ENCODE peak calls at places on chromosomes 1 and 21, in ten cellular contexts. One of them, this sample, is unnamed.
A peak's percentile ranks its signal among the peaks of the same experiment; 100 is the strongest.

GRCh38 chr1:35847935-35848565 is 35.0 kb upstream of the AGO1 start:
- DNase-seq in fibroblast of mammary gland: no peak
- DNase-seq in RPMI8226: no peak
- DNase-seq in RCC 7860: no peak
- DNase-seq in HEK293T: no peak
- DNase-seq in ecto neural progenitor cell: no peak
- DNase-seq in GM06990: no peak
- DNase-seq in stimulated activated CD8-positive, alpha-beta memory T cell treated with anti-CD3 and anti-CD28 coated beads, Interleukin-15, amount 100 ng/mL, for 48 hours: no peak
- DNase-seq in SHP77: no peak
- DNase-seq in renal cortical epithelial cell: no peak
- DNase-seq in this sample: no peak

GRCh38 chr21:44011123-44011773 is 861 bp upstream of the TRAPPC10 start:
- DNase-seq in fibroblast of mammary gland: no peak
- DNase-seq in RPMI8226: no peak
- DNase-seq in RCC 7860: no peak
- DNase-seq in HEK293T: no peak
- DNase-seq in ecto neural progenitor cell: no peak
- DNase-seq in GM06990: no peak
- DNase-seq in stimulated activated CD8-positive, alpha-beta memory T cell treated with anti-CD3 and anti-CD28 coated beads, Interleukin-15, amount 100 ng/mL, for 48 hours: no peak
- DNase-seq in SHP77: no peak
- DNase-seq in renal cortical epithelial cell: no peak
- DNase-seq in this sample: no peak

GRCh38 chr1:198265073-198265661 is 108.4 kb downstream of the NEK7 start:
- DNase-seq in fibroblast of mammary gland: no peak
- DNase-seq in RPMI8226: no peak
- DNase-seq in RCC 7860: peak; percentile 13
- DNase-seq in HEK293T: no peak
- DNase-seq in ecto neural progenitor cell: no peak
- DNase-seq in GM06990: no peak
- DNase-seq in stimulated activated CD8-positive, alpha-beta memory T cell treated with anti-CD3 and anti-CD28 coated beads, Interleukin-15, amount 100 ng/mL, for 48 hours: no peak
- DNase-seq in SHP77: no peak
- DNase-seq in renal cortical epithelial cell: peak; percentile 26
- DNase-seq in this sample: no peak

GRCh38 chr1:187342495-187342894 is 513.7 kb downstream of the PLA2G4A start:
- DNase-seq in fibroblast of mammary gland: no peak
- DNase-seq in RPMI8226: no peak
- DNase-seq in RCC 7860: no peak
- DNase-seq in HEK293T: no peak
- DNase-seq in ecto neural progenitor cell: no peak
- DNase-seq in GM06990: no peak
- DNase-seq in stimulated activated CD8-positive, alpha-beta memory T cell treated with anti-CD3 and anti-CD28 coated beads, Interleukin-15, amount 100 ng/mL, for 48 hours: no peak
- DNase-seq in SHP77: no peak
- DNase-seq in renal cortical epithelial cell: no peak
- DNase-seq in this sample: no peak

GRCh38 chr1:151342562-151342961 is 4.5 kb downstream of the RFX5 start:
- DNase-seq in fibroblast of mammary gland: no peak
- DNase-seq in RPMI8226: no peak
- DNase-seq in RCC 7860: no peak
- DNase-seq in HEK293T: no peak
- DNase-seq in ecto neural progenitor cell: no peak
- DNase-seq in GM06990: no peak
- DNase-seq in stimulated activated CD8-positive, alpha-beta memory T cell treated with anti-CD3 and anti-CD28 coated beads, Interleukin-15, amount 100 ng/mL, for 48 hours: no peak
- DNase-seq in SHP77: no peak
- DNase-seq in renal cortical epithelial cell: no peak
- DNase-seq in this sample: no peak

GRCh38 chr1:25700124-25700523 is 83.5 kb downstream of the MAN1C1 start:
- DNase-seq in fibroblast of mammary gland: peak; percentile 81
- DNase-seq in RPMI8226: no peak
- DNase-seq in RCC 7860: no peak
- DNase-seq in HEK293T: no peak
- DNase-seq in ecto neural progenitor cell: no peak
- DNase-seq in GM06990: no peak
- DNase-seq in stimulated activated CD8-positive, alpha-beta memory T cell treated with anti-CD3 and anti-CD28 coated beads, Interleukin-15, amount 100 ng/mL, for 48 hours: no peak
- DNase-seq in SHP77: no peak
- DNase-seq in renal cortical epithelial cell: no peak
- DNase-seq in this sample: no peak

GRCh38 chr1:204438628-204439027 is 27.0 kb upstream of the PPP1R15B start:
- DNase-seq in fibroblast of mammary gland: peak; percentile 99
- DNase-seq in RPMI8226: no peak
- DNase-seq in RCC 7860: peak; percentile 97
- DNase-seq in HEK293T: no peak
- DNase-seq in ecto neural progenitor cell: no peak
- DNase-seq in GM06990: no peak
- DNase-seq in stimulated activated CD8-positive, alpha-beta memory T cell treated with anti-CD3 and anti-CD28 coated beads, Interleukin-15, amount 100 ng/mL, for 48 hours: no peak
- DNase-seq in SHP77: no peak
- DNase-seq in renal cortical epithelial cell: peak; percentile 100
- DNase-seq in this sample: no peak

GRCh38 chr21:45078877-45079281 is 4.5 kb downstream of the ADARB1 start:
- DNase-seq in fibroblast of mammary gland: peak; percentile 76
- DNase-seq in RPMI8226: no peak
- DNase-seq in RCC 7860: no peak
- DNase-seq in HEK293T: no peak
- DNase-seq in ecto neural progenitor cell: no peak
- DNase-seq in GM06990: no peak
- DNase-seq in stimulated activated CD8-positive, alpha-beta memory T cell treated with anti-CD3 and anti-CD28 coated beads, Interleukin-15, amount 100 ng/mL, for 48 hours: peak; percentile 66
- DNase-seq in SHP77: no peak
- DNase-seq in renal cortical epithelial cell: peak; percentile 8
- DNase-seq in this sample: no peak

GRCh38 chr1:109263234-109263596 is 13.9 kb downstream of the CELSR2 start:
- DNase-seq in fibroblast of mammary gland: no peak
- DNase-seq in RPMI8226: no peak
- DNase-seq in RCC 7860: no peak
- DNase-seq in HEK293T: no peak
- DNase-seq in ecto neural progenitor cell: no peak
- DNase-seq in GM06990: no peak
- DNase-seq in stimulated activated CD8-positive, alpha-beta memory T cell treated with anti-CD3 and anti-CD28 coated beads, Interleukin-15, amount 100 ng/mL, for 48 hours: no peak
- DNase-seq in SHP77: no peak
- DNase-seq in renal cortical epithelial cell: no peak
- DNase-seq in this sample: no peak

GRCh38 chr21:43345746-43346409 is 81.1 kb downstream of the SIK1 start:
- DNase-seq in fibroblast of mammary gland: peak; percentile 89
- DNase-seq in RPMI8226: no peak
- DNase-seq in RCC 7860: peak; percentile 53
- DNase-seq in HEK293T: no peak
- DNase-seq in ecto neural progenitor cell: no peak
- DNase-seq in GM06990: no peak
- DNase-seq in stimulated activated CD8-positive, alpha-beta memory T cell treated with anti-CD3 and anti-CD28 coated beads, Interleukin-15, amount 100 ng/mL, for 48 hours: peak; percentile 19
- DNase-seq in SHP77: no peak
- DNase-seq in renal cortical epithelial cell: peak; percentile 60
- DNase-seq in this sample: no peak

GRCh38 chr1:243946946-243947345 is 96.9 kb upstream of the AKT3 start:
- DNase-seq in fibroblast of mammary gland: peak; percentile 41
- DNase-seq in RPMI8226: peak; percentile 27
- DNase-seq in RCC 7860: no peak
- DNase-seq in HEK293T: no peak
- DNase-seq in ecto neural progenitor cell: no peak
- DNase-seq in GM06990: no peak
- DNase-seq in stimulated activated CD8-positive, alpha-beta memory T cell treated with anti-CD3 and anti-CD28 coated beads, Interleukin-15, amount 100 ng/mL, for 48 hours: no peak
- DNase-seq in SHP77: peak; percentile 71
- DNase-seq in renal cortical epithelial cell: no peak
- DNase-seq in this sample: no peak

GRCh38 chr1:1391225-1391624 is 7.9 kb downstream of the CCNL2 start:
- DNase-seq in fibroblast of mammary gland: no peak
- DNase-seq in RPMI8226: no peak
- DNase-seq in RCC 7860: no peak
- DNase-seq in HEK293T: no peak
- DNase-seq in ecto neural progenitor cell: no peak
- DNase-seq in GM06990: no peak
- DNase-seq in stimulated activated CD8-positive, alpha-beta memory T cell treated with anti-CD3 and anti-CD28 coated beads, Interleukin-15, amount 100 ng/mL, for 48 hours: no peak
- DNase-seq in SHP77: no peak
- DNase-seq in renal cortical epithelial cell: no peak
- DNase-seq in this sample: no peak

GRCh38 chr1:216034506-216034905 is 388.7 kb downstream of the USH2A start:
- DNase-seq in fibroblast of mammary gland: no peak
- DNase-seq in RPMI8226: no peak
- DNase-seq in RCC 7860: no peak
- DNase-seq in HEK293T: peak; percentile 26
- DNase-seq in ecto neural progenitor cell: peak; percentile 54
- DNase-seq in GM06990: no peak
- DNase-seq in stimulated activated CD8-positive, alpha-beta memory T cell treated with anti-CD3 and anti-CD28 coated beads, Interleukin-15, amount 100 ng/mL, for 48 hours: no peak
- DNase-seq in SHP77: peak; percentile 20
- DNase-seq in renal cortical epithelial cell: peak; percentile 72
- DNase-seq in this sample: peak; percentile 26

GRCh38 chr1:159914252-159915018 is 10.9 kb downstream of the TAGLN2 start:
- DNase-seq in fibroblast of mammary gland: no peak
- DNase-seq in RPMI8226: no peak
- DNase-seq in RCC 7860: no peak
- DNase-seq in HEK293T: no peak
- DNase-seq in ecto neural progenitor cell: no peak
- DNase-seq in GM06990: no peak
- DNase-seq in stimulated activated CD8-positive, alpha-beta memory T cell treated with anti-CD3 and anti-CD28 coated beads, Interleukin-15, amount 100 ng/mL, for 48 hours: no peak
- DNase-seq in SHP77: no peak
- DNase-seq in renal cortical epithelial cell: no peak
- DNase-seq in this sample: no peak

GRCh38 chr1:43206721-43207228 is 34.6 kb downstream of the CFAP57 start:
- DNase-seq in fibroblast of mammary gland: peak; percentile 64
- DNase-seq in RPMI8226: no peak
- DNase-seq in RCC 7860: peak; percentile 95
- DNase-seq in HEK293T: no peak
- DNase-seq in ecto neural progenitor cell: peak; percentile 62
- DNase-seq in GM06990: no peak
- DNase-seq in stimulated activated CD8-positive, alpha-beta memory T cell treated with anti-CD3 and anti-CD28 coated beads, Interleukin-15, amount 100 ng/mL, for 48 hours: no peak
- DNase-seq in SHP77: no peak
- DNase-seq in renal cortical epithelial cell: peak; percentile 85
- DNase-seq in this sample: peak; percentile 93

GRCh38 chr1:109514846-109515245 is 5.3 kb upstream of the AMIGO1 start:
- DNase-seq in fibroblast of mammary gland: no peak
- DNase-seq in RPMI8226: no peak
- DNase-seq in RCC 7860: no peak
- DNase-seq in HEK293T: no peak
- DNase-seq in ecto neural progenitor cell: no peak
- DNase-seq in GM06990: no peak
- DNase-seq in stimulated activated CD8-positive, alpha-beta memory T cell treated with anti-CD3 and anti-CD28 coated beads, Interleukin-15, amount 100 ng/mL, for 48 hours: no peak
- DNase-seq in SHP77: no peak
- DNase-seq in renal cortical epithelial cell: peak; percentile 38
- DNase-seq in this sample: no peak